ENCODE peak calls at places on chromosome 2, in nine cellular contexts. V is cardiac muscle cell, Y is tibial nerve, K is thoracic aorta, E is PC-9, A is ascending aorta, X is tibial artery, W is breast epithelium, F is hepatocyte. Q is an unnamed sample.

GRCh38 chr2:143083636-143084035 is 45.6 kb upstream of the ARHGAP15 start:
- DNase-seq in E (no peak), K (no peak), V (no peak), F (no peak), A (no peak), Y (no peak), X (no peak), W (no peak), Q (peak; percentile 80)

GRCh38 chr2:127563458-127564428 is 28.3 kb downstream of the MYO7B start:
- DNase-seq in F (no peak), W (no peak), K (no peak), X (no peak), A (no peak), Y (no peak), E (no peak), V (no peak), Q (no peak)

GRCh38 chr2:215556979-215557378 is 121.1 kb upstream of the FN1 start:
- DNase-seq in E (no peak), V (no peak), Y (no peak), W (no peak), A (no peak), K (no peak), F (peak; percentile 10), X (no peak), Q (no peak)

GRCh38 chr2:108855194-108855593 is 68.6 kb downstream of the CCDC138 start:
- DNase-seq in X (no peak), K (no peak), F (peak; percentile 11), A (no peak), W (no peak), V (no peak), E (no peak), Y (no peak), Q (no peak)

GRCh38 chr2:238449909-238450417 is 23.2 kb downstream of the ASB1 start:
- DNase-seq in E (no peak), X (peak; percentile 77), W (no peak), F (peak; percentile 43), V (no peak), Y (peak; percentile 82), A (no peak), K (no peak), Q (no peak)

GRCh38 chr2:222739939-222740338 is 68.5 kb downstream of the MOGAT1 start:
- DNase-seq in K (no peak), A (no peak), V (no peak), W (no peak), Y (no peak), E (no peak), F (no peak), X (no peak), Q (no peak)

GRCh38 chr2:145682536-145683157 is 1162.7 kb upstream of the ZEB2 start:
- DNase-seq in X (no peak), Y (no peak), W (no peak), V (no peak), E (no peak), A (no peak), F (no peak), K (no peak), Q (no peak)

GRCh38 chr2:176325732-176326131 is 56.5 kb downstream of the MTX2 start:
- DNase-seq in K (no peak), X (no peak), V (peak; percentile 16), E (no peak), W (no peak), Y (no peak), A (no peak), F (no peak), Q (no peak)

GRCh38 chr2:221289389-221289788 is 282.7 kb downstream of the EPHA4 start:
- DNase-seq in K (no peak), F (no peak), V (no peak), W (no peak), E (no peak), Y (no peak), A (no peak), X (no peak), Q (no peak)

GRCh38 chr2:31136732-31137131 is 1.5 kb downstream of the GALNT14 start:
- DNase-seq in X (no peak), K (no peak), W (no peak), E (no peak), F (no peak), Y (no peak), A (no peak), V (no peak), Q (no peak)

DNA sequence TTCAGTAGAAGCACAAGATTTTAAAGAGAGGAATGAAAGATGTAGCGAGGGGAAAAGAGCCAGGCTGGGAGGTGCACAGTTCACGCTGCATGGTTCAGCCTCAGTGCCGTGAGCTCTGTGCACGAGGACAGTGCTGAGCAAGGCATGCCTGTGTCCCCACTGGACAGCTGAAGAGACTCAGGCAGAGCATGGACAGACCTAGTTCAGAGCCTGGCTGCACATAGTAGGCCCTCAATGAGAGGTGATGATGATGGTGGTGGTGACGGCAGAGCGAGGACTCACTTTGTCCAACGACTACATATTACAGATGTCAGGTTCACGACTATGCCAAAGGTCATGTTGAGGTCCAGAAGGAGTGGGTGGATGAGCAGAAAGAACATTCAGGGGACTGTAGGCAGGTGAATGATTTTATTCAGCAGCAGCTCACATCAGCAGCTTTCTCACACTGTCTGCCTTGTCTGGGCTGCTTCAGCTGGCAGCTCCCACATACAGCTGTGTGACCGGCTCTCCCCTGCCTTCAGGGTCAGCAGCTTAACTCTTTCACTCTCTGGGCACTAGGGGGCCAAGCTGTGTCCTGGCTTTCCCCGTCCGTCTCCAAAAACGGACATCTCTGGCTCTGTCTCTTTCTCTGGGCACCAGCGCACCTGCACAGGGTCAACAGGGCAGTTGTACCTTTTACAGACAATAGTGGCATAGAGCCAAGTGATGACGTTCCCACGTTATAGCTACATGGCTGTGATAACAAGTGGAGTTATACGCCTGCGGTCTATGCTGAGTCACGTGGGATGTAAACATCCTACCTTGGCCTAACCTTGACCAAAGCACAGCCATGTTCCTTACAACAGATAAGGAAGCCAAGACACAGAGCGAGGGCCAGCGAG is 128.8 kb upstream of the MSH6 start:
- DNase-seq in V (peak; percentile 60), K (no peak), A (no peak), E (peak; percentile 61), Y (no peak), X (no peak), W (no peak), F (peak; percentile 21), Q (peak; percentile 63)
- H3K4me3 ChIP-seq in V (no peak overlapping the region), K (no peak overlapping the region), A (no peak overlapping the region), E (no peak overlapping the region), Y (no peak overlapping the region), X (no peak overlapping the region), W (no peak overlapping the region), F (no peak overlapping the region), Q (no peak overlapping the region)

DNA sequence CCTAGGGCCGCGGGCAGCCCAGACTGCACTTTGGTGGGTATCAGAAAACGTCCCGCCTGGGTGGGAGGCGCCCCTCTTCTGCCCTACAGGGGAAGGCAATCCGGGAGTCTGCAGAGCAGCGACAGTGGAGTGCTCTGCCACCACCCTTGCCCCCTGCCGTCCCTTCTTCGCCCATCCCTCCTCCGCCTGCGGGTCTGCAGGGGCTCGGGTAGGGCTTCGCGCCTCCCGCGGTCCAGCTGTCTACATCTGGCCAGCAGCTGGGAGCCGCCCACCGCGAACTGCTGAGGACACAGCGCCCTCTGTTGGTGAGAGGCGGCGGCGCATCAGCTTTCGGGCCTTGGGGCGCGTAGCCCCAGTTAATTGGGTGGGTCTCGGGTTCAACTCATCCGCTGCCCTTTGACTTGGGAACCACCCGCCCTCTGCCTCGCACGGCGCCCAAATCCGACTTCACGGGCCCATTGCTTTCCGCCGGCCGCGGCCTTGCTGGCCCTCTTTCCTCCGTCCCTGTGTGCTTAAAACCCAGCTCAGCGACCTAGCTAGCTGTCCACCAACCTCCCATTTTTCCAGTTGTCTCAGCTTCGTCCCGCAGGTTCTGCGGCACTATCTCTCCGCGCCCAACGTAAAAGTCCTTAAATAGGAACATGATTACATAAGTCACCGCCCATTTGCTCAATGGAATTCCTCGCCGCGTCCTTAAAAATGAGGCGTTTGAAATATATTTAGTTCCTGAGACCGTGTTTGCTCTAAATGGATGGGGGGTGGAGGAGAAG is 17.6 kb downstream of the WNT10A start:
- DNase-seq in F (peak; percentile 81), K (no peak), Y (peak; percentile 79), E (peak; percentile 71), W (no peak), X (peak; percentile 77), A (no peak), V (peak; percentile 74), Q (no peak)
- H3K27me3 ChIP-seq in F (peaks cover 90% of the 10 kb centered on the region), K (peaks cover 28% of the 10 kb centered on the region), Y (no peaks in the 10 kb centered on the region), E (no peaks in the 10 kb centered on the region), W (peaks cover 65% of the 10 kb centered on the region), X (peaks cover 7% of the 10 kb centered on the region), A (peaks cover 19% of the 10 kb centered on the region), V (peaks cover 100% of the 10 kb centered on the region), Q (peaks cover 12% of the 10 kb centered on the region)

DNA sequence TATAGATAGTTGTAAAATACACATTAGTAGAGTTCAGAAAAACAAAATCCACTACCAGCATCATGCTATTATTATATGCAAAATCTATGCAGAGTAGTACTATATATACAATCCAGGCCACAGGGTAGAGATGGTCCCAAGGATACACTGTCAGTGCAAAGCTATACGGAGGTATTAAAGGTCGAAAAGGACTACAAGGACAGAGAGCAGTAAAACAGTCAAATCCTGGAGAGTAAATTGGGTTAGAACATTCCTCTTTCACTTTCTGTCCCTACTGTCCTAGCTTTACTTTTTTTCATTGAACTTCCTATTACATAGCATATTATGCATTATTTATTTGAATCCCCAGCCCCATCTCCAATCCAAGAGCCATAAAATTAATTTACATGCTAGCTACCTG is 39.7 kb upstream of the SDC1 start:
- DNase-seq in V (no peak), K (no peak), E (no peak), A (no peak), Y (no peak), F (no peak), X (no peak), W (no peak), Q (no peak)
- TF ChIP-seq CTCF in V (no peak), K (no peak), E (no peak), A (no peak), Y (no peak), F (no peak), X (no peak), W (no peak), Q (no peak)

GRCh38 chr2:177636672-177637071 is 244.1 kb downstream of the AGPS start:
- DNase-seq in F (no peak), X (no peak), A (no peak), E (no peak), W (no peak), K (no peak), Y (no peak), V (no peak), Q (no peak)

GRCh38 chr2:177633111-177633510 is 240.5 kb downstream of the AGPS start:
- DNase-seq in W (no peak), E (no peak), Y (no peak), X (no peak), A (no peak), K (no peak), F (no peak), V (no peak), Q (no peak)

GRCh38 chr2:177639262-177639914 is 246.8 kb downstream of the AGPS start:
- DNase-seq in E (no peak), X (no peak), W (no peak), K (no peak), F (no peak), V (no peak), A (no peak), Y (no peak), Q (no peak)

GRCh38 chr2:177633910-177634294 is 241.3 kb downstream of the AGPS start:
- DNase-seq in W (no peak), K (no peak), Y (no peak), X (no peak), F (no peak), E (no peak), V (no peak), A (no peak), Q (no peak)

DNA sequence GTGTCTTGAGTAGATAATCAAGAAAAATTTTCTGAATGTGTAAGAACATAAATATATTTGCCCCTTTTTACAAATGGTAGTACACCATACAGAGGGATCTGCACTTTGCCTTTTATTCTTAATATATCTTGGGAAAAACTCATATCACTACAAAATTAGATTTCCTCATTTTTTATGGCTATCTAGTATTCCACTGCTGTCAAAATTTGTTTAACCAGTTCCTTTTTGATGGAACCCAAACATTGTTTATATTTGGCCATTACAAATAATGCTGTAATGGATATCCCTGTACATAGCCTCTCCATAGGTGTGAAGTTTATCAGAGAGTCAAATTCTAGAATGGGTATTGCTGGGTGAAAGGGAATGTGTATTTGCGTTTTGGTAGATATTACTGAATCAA is 243.1 kb downstream of the AGPS start:
- DNase-seq in V (no peak), Y (no peak), K (no peak), F (no peak), X (no peak), A (no peak), E (no peak), W (no peak), Q (no peak)
- H3K4me3 ChIP-seq in V (no peak overlapping the region), Y (no peak overlapping the region), K (no peak overlapping the region), F (no peak overlapping the region), X (no peak overlapping the region), A (no peak overlapping the region), E (no peak overlapping the region), W (no peak overlapping the region), Q (no peak overlapping the region)